ENCODE peak calls at places on chromosomes 1 and 21, in five cellular contexts. D is keratinocyte; N is epithelial cell of prostate; X is breast epithelium; A is CD4-positive, CD25-positive, alpha-beta regulatory T cell. T is an unnamed sample.
A peak's percentile ranks its signal among the peaks of the same experiment; 100 is the strongest.

GRCh38 chr1:93275634-93276295 is 69.9 kb upstream of the DR1 start:
- DNase-seq in X (no peak), A (no peak), D (no peak), N (no peak), T (no peak)

GRCh38 chr1:114153051-114153620 is 533 bp downstream of the SYT6 start:
- DNase-seq in N (no peak), D (no peak), A (no peak), X (no peak), T (no peak)

GRCh38 chr21:46295996-46296752 is 10.0 kb downstream of the YBEY start:
- DNase-seq in D (no peak), A (peak; percentile 80), N (no peak), X (peak; percentile 67), T (peak; percentile 20)

GRCh38 chr1:94713472-94714141 is 106.5 kb upstream of the SLC44A3 start:
- DNase-seq in N (peak; percentile 94), A (no peak), X (peak; percentile 89), D (peak; percentile 66), T (no peak)

GRCh38 chr1:109623601-109624161 is 4.0 kb downstream of the AMPD2 start:
- DNase-seq in N (no peak), D (no peak), X (no peak), A (no peak), T (peak; percentile 43)

GRCh38 chr21:42650033-42650370 is 3.4 kb upstream of the PDE9A start:
- DNase-seq in N (no peak), A (no peak), X (no peak), D (no peak), T (no peak)

GRCh38 chr1:171138973-171139372 is 46.1 kb upstream of the FMO2 start:
- DNase-seq in X (no peak), D (no peak), N (no peak), A (no peak), T (no peak)

GRCh38 chr1:107327446-107327845 is 186.6 kb downstream of the NTNG1 start:
- DNase-seq in X (no peak), N (no peak), A (no peak), D (no peak), T (no peak)

GRCh38 chr21:36689324-36689723 is 9.6 kb upstream of the SIM2 start:
- DNase-seq in D (no peak), A (no peak), X (no peak), N (no peak), T (no peak)

GRCh38 chr1:182101415-182102041 is 40.0 kb upstream of the ZNF648 start:
- DNase-seq in A (no peak), X (peak; percentile 86), N (peak; percentile 59), D (peak; percentile 65), T (no peak)

GRCh38 chr1:2322065-2322571 is 69.2 kb downstream of the MORN1 start:
- DNase-seq in A (no peak), X (peak; percentile 90), D (peak; percentile 17), N (no peak), T (peak; percentile 48)

GRCh38 chr21:45869121-45870007 is 112.2 kb upstream of the COL6A1 start:
- DNase-seq in N (no peak), X (no peak), D (no peak), A (no peak), T (no peak)

GRCh38 chr1:100734716-100735115 is 15.2 kb downstream of the VCAM1 start:
- DNase-seq in D (no peak), A (no peak), N (no peak), X (no peak), T (no peak)

GRCh38 chr1:18348354-18348753 is 132.4 kb upstream of the KLHDC7A start:
- DNase-seq in D (no peak), A (no peak), X (no peak), N (no peak), T (no peak)

GRCh38 chr1:211749251-211749650 is 73.8 kb upstream of the NEK2 start:
- DNase-seq in X (no peak), N (no peak), D (no peak), A (no peak), T (peak; percentile 15)

GRCh38 chr1:107246775-107247345 is 106.0 kb downstream of the NTNG1 start:
- DNase-seq in D (no peak), X (no peak), A (no peak), N (no peak), T (no peak)

GRCh38 chr1:85093644-85094043 is 45.3 kb upstream of the MCOLN3 start:
- DNase-seq in D (no peak), X (no peak), N (peak; percentile 45), A (no peak), T (no peak)

GRCh38 chr1:93702828-93703183 is 21.2 kb upstream of the BCAR3 start:
- DNase-seq in D (no peak), X (no peak), A (no peak), N (no peak), T (no peak)

GRCh38 chr1:63773815-63774616 is at the start of gene ROR1:
- DNase-seq in X (peak; percentile 79), D (no peak), N (peak; percentile 26), A (peak; percentile 57), T (peak; percentile 57)

GRCh38 chr21:20618878-20619277 is 379.3 kb upstream of the NCAM2 start:
- DNase-seq in X (no peak), N (no peak), D (no peak), A (no peak), T (no peak)

DNA sequence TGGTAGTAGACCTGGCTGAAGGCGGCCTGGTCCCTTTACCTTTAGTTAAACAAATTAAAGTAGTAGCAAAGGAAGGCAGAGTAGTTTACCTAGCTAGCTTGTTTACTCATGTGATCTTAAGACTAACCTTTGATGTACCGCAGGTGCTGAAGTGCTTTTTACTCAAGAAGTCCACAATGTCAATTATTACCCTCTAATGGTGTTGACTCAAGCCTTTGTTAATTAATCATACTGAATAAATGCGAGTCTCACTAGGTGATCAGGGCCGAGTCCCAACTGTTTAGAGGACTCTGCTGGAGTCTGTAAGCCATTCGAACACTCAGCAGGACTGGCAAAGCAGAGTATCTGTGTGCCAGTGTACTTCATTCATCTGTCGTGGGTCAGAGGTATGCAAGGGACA is 381.1 kb upstream of the NCAM2 start:
- DNase-seq in D (no peak), N (no peak), A (no peak), X (no peak), T (no peak)
- H3K27ac ChIP-seq in D (no peak overlapping the region), N (no peak overlapping the region), A (no peak overlapping the region), X (no peak overlapping the region), T (no peak overlapping the region)

GRCh38 chr1:204647805-204648153 is 37.8 kb downstream of the LRRN2 start:
- DNase-seq in D (no peak), N (no peak), A (no peak), X (no peak), T (no peak)

GRCh38 chr1:204645666-204646065 is 39.9 kb downstream of the LRRN2 start:
- DNase-seq in D (no peak), A (no peak), N (no peak), X (no peak), T (no peak)

GRCh38 chr1:204645251-204645650 is 40.3 kb downstream of the LRRN2 start:
- DNase-seq in D (no peak), X (no peak), A (no peak), N (no peak), T (no peak)

GRCh38 chr1:204648576-204648975 is 37.0 kb downstream of the LRRN2 start:
- DNase-seq in N (no peak), X (no peak), A (no peak), D (no peak), T (no peak)

DNA sequence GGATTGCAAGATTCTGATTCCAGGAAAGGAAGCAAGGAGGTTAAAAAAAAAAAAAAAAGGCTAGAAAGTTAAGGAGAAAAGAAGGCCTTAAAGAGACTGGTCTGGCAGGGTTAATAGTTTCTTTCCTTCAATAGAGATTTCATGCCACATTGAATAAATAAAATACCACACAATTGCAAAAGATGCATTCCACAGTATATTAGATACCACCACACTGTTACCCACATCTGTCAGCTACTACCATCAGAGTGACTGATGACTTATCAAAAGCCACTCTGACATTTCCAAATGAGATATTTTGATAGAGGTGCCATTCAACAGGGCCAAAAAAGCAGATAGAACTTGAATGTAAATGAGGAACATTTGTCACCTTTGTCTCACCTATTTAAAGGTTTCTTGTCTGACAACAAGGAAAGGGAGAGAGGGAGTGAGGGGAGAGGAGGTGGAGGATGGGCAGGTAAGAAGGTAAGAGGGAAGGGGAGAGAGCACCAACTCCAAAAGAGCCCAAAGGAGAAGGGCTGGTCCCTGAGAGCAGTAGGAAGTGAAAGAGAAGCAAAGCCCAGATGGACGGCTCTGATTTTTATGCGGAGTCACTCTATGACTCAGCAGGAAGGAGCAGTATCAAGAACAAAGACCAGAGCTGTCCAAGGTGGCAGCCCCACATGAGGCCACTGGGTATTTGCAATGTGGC is 38.3 kb downstream of the LRRN2 start:
- DNase-seq in N (peak; percentile 14), X (no peak), D (peak; percentile 5), A (peak; percentile 59), T (no peak)
- H3K27ac ChIP-seq in N (no peak overlapping the region), X (no peak overlapping the region), D (no peak overlapping the region), A (no peak overlapping the region), T (no peak overlapping the region)

GRCh38 chr1:111474521-111474920 is 737 bp downstream of the C1orf162 start:
- DNase-seq in N (no peak), D (no peak), A (no peak), X (no peak), T (no peak)

GRCh38 chr1:111476214-111476613 is 2.4 kb downstream of the C1orf162 start:
- DNase-seq in A (no peak), N (no peak), D (no peak), X (no peak), T (no peak)

GRCh38 chr1:111474106-111474505 is 322 bp downstream of the C1orf162 start:
- DNase-seq in N (no peak), A (no peak), X (no peak), D (no peak), T (no peak)

GRCh38 chr1:111475706-111476105 is 1.9 kb downstream of the C1orf162 start:
- DNase-seq in A (peak; percentile 37), N (no peak), X (no peak), D (no peak), T (no peak)

DNA sequence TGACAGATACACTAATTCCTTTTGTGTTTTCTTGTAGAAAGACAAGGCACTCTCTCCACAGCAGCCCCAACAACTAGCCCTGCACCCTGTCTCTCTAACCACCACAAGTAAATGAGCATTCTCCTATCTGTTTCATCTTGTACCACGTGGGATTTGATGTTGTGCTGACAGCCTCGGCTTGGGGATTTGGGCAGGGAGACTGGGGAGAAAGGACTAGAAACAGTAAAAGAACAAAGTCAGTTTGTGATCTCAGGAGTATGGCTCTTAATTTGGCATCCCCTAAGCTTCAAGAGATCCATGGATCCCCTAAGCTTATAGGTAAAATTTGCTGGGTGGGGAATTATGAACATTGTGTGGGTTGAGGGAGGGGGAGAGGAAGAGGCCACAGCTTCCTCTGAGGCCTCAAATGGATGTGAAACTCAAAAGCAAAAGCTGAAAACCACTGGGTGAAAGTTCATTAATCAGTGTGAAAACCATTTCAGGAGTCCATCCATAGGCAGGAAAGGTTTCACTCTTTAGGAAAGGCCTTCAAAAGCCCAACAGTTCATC is 3.1 kb downstream of the C1orf162 start:
- DNase-seq in A (peak; percentile 84), N (no peak), X (no peak), D (no peak), T (no peak)
- H3K27ac ChIP-seq in A (peak overlapping the region; percentile 71), N (no peak overlapping the region), X (no peak overlapping the region), D (no peak overlapping the region), T (peak overlapping the region; percentile 33)

GRCh38 chr1:15760520-15761211 is 2.1 kb downstream of the FBLIM1 start:
- DNase-seq in D (no peak), X (no peak), A (no peak), N (no peak), T (no peak)

GRCh38 chr1:15764269-15764764 is 5.7 kb downstream of the FBLIM1 start:
- DNase-seq in A (no peak), N (no peak), X (no peak), D (no peak), T (no peak)

GRCh38 chr1:15764890-15765289 is 6.3 kb downstream of the FBLIM1 start:
- DNase-seq in D (no peak), N (no peak), X (no peak), A (no peak), T (no peak)

GRCh38 chr1:15761729-15762128 is 3.1 kb downstream of the FBLIM1 start:
- DNase-seq in N (no peak), X (no peak), D (no peak), A (no peak), T (no peak)

GRCh38 chr1:15762546-15762945 is 4.0 kb downstream of the FBLIM1 start:
- DNase-seq in X (no peak), D (no peak), A (no peak), N (no peak), T (no peak)
- H3K27ac ChIP-seq in X (no peak overlapping the region), D (no peak overlapping the region), A (no peak overlapping the region), N (peak overlapping the region; percentile 96), T (no peak overlapping the region)

T was measured in caudate nucleus.